ENCODE peak calls at places on chromosomes 7 and 10, in four cellular contexts. One of them, this sample, is unnamed.

GRCh38 chr7:150988230-150989226 is 2.3 kb upstream of the NOS3 start:
- DNase-seq in HCT116: no peak
- DNase-seq in GM12878: no peak
- DNase-seq in K562: peak
- DNase-seq in this sample: peak

GRCh38 chr7:7516662-7517061 is 19.0 kb downstream of the COL28A1 start:
- DNase-seq in HCT116: no peak
- DNase-seq in GM12878: no peak
- DNase-seq in K562: no peak
- DNase-seq in this sample: no peak

GRCh38 chr10:103983367-103983911 is 16.5 kb downstream of the SLK start:
- DNase-seq in HCT116: no peak
- DNase-seq in GM12878: peak
- DNase-seq in K562: no peak
- DNase-seq in this sample: no peak

GRCh38 chr10:48639646-48640045 is 34.8 kb upstream of the ARHGAP22 start:
- DNase-seq in HCT116: no peak
- DNase-seq in GM12878: no peak
- DNase-seq in K562: no peak
- DNase-seq in this sample: no peak

GRCh38 chr10:87691515-87692070 is 31.9 kb downstream of the PAPSS2 start:
- DNase-seq in HCT116: no peak
- DNase-seq in GM12878: no peak
- DNase-seq in K562: peak
- DNase-seq in this sample: no peak

GRCh38 chr7:157690058-157690832 is 353.4 kb downstream of the DNAJB6 start:
- DNase-seq in HCT116: no peak
- DNase-seq in GM12878: no peak
- DNase-seq in K562: no peak
- DNase-seq in this sample: no peak

GRCh38 chr7:12951397-12951801 is 264.0 kb downstream of the ARL4A start:
- DNase-seq in HCT116: peak
- DNase-seq in GM12878: no peak
- DNase-seq in K562: peak
- DNase-seq in this sample: no peak

GRCh38 chr7:78852951-78853350 is 600.5 kb downstream of the MAGI2 start:
- DNase-seq in HCT116: no peak
- DNase-seq in GM12878: no peak
- DNase-seq in K562: no peak
- DNase-seq in this sample: no peak

GRCh38 chr10:131431541-131431940 is 120.0 kb upstream of the TCERG1L start:
- DNase-seq in HCT116: no peak
- DNase-seq in GM12878: no peak
- DNase-seq in K562: no peak
- DNase-seq in this sample: no peak

GRCh38 chr7:157709531-157710251 is 372.9 kb downstream of the DNAJB6 start:
- DNase-seq in HCT116: no peak
- DNase-seq in GM12878: no peak
- DNase-seq in K562: no peak
- DNase-seq in this sample: no peak

GRCh38 chr7:51236470-51237127 is 80.0 kb downstream of the COBL start:
- DNase-seq in HCT116: no peak
- DNase-seq in GM12878: no peak
- DNase-seq in K562: no peak
- DNase-seq in this sample: no peak

GRCh38 chr7:130345106-130345505 is 490 bp downstream of the CPA5 start:
- DNase-seq in HCT116: no peak
- DNase-seq in GM12878: no peak
- DNase-seq in K562: no peak
- DNase-seq in this sample: no peak

GRCh38 chr7:15921576-15921975 is 235.1 kb upstream of the MEOX2 start:
- DNase-seq in HCT116: no peak
- DNase-seq in GM12878: no peak
- DNase-seq in K562: no peak
- DNase-seq in this sample: no peak

GRCh38 chr7:11297226-11297625 is 323.6 kb downstream of the PHF14 start:
- DNase-seq in HCT116: no peak
- DNase-seq in GM12878: no peak
- DNase-seq in K562: no peak
- DNase-seq in this sample: no peak

GRCh38 chr7:126495001-126495400 is 757.7 kb downstream of the GRM8 start:
- DNase-seq in HCT116: no peak
- DNase-seq in GM12878: no peak
- DNase-seq in K562: no peak
- DNase-seq in this sample: no peak

GRCh38 chr10:110138197-110138812 is 69.1 kb upstream of the MXI1 start:
- DNase-seq in HCT116: peak
- DNase-seq in GM12878: no peak
- DNase-seq in K562: peak
- DNase-seq in this sample: no peak

GRCh38 chr10:125786547-125786946 is 10.9 kb upstream of the MMP21 start:
- DNase-seq in HCT116: no peak
- DNase-seq in GM12878: peak
- DNase-seq in K562: no peak
- DNase-seq in this sample: no peak

GRCh38 chr10:65234261-65234660 is 1691.6 kb upstream of the LRRTM3 start:
- DNase-seq in HCT116: no peak
- DNase-seq in GM12878: no peak
- DNase-seq in K562: no peak
- DNase-seq in this sample: no peak

GRCh38 chr10:91536101-91536500 is 96.8 kb downstream of the PPP1R3C start:
- DNase-seq in HCT116: no peak
- DNase-seq in GM12878: no peak
- DNase-seq in K562: no peak
- DNase-seq in this sample: no peak

GRCh38 chr7:16850772-16851466 is 30.9 kb downstream of the AGR3 start:
- DNase-seq in HCT116: no peak
- DNase-seq in GM12878: no peak
- DNase-seq in K562: no peak
- DNase-seq in this sample: no peak

GRCh38 chr7:24249266-24249665 is 34.7 kb upstream of the NPY start:
- DNase-seq in HCT116: no peak
- DNase-seq in GM12878: no peak
- DNase-seq in K562: no peak
- DNase-seq in this sample: no peak

GRCh38 chr7:152459724-152460251 is 24.0 kb upstream of the KMT2C start:
- DNase-seq in HCT116: no peak
- DNase-seq in GM12878: no peak
- DNase-seq in K562: peak
- DNase-seq in this sample: no peak

GRCh38 chr10:22016046-22016705 is 12.6 kb upstream of the DNAJC1 start:
- DNase-seq in HCT116: no peak
- DNase-seq in GM12878: no peak
- DNase-seq in K562: no peak
- DNase-seq in this sample: no peak

GRCh38 chr10:116049158-116049557 is 223.8 kb downstream of the GFRA1 start:
- DNase-seq in HCT116: no peak
- DNase-seq in GM12878: no peak
- DNase-seq in K562: no peak
- DNase-seq in this sample: no peak

DNA sequence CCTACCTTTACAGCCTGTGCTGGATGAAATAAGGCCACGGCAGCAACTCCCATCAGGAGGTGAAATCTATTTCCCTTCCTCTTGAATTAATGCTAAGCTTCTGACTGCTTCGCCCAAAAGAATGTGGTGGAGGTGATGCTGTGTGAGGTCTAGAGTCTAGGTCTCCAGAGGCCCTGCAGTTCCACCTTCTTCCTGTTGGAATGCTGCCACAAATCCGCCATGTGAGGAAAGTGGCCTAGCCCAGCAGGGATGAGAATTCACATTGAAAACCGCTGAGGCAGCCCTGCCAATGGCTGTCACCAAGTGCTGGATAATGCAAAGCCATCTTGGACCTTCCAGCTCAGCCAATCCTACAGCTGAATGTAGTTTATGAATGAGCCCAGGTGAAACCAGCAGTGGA is 28.0 kb downstream of the RHOBTB1 start:
- DNase-seq in HCT116: no peak
- DNase-seq in GM12878: no peak
- DNase-seq in K562: peak
- DNase-seq in this sample: no peak
- TF ChIP-seq CTCF in HCT116: no peak
- TF ChIP-seq CTCF in GM12878: no peak
- TF ChIP-seq CTCF in K562: peak
- TF ChIP-seq CTCF in this sample: peak

GRCh38 chr10:89921422-89921821 is 220.0 kb downstream of the KIF20B start:
- DNase-seq in HCT116: peak
- DNase-seq in GM12878: no peak
- DNase-seq in K562: no peak
- DNase-seq in this sample: no peak
- TF ChIP-seq EGR1 in HCT116: no peak
- TF ChIP-seq EGR1 in GM12878: no peak
- TF ChIP-seq EGR1 in K562: no peak
- TF ChIP-seq EGR1 in this sample: no peak

DNA sequence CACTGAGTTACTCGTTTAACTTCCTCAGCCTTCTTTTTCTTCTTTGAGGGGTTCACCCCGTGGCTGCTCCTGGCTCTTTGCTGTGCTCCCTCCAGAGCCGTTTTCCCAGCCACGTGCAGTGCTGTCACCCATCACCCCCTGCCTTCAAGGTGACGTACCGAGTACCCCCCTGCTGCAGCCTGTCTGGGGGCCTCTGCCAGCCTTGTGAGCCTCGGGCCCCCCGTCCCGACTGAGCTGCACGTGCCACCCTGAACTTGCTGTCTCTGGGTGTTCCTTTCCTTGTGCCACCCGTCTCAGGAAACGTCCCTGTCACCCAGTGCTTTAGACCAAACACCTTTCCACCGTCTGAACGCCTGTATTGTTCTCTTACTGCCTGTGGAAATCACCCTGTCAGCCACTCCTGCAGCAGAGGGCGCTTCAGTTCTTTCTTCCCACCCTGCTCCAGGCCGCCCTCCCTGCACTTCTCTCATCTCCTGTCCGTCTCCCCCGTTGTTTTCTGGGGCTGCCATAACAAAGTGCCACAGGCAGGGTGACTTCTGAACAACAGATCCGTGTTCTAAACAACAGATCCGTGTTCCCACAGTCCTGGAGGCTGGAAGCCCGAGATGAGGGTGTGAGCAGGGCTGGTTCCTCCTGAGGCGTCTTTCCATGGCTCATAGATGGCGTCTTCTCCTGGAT is 44.6 kb downstream of the WDR37 start:
- DNase-seq in HCT116: no peak
- DNase-seq in GM12878: no peak
- DNase-seq in K562: peak
- DNase-seq in this sample: no peak
- TF ChIP-seq CTCF in HCT116: no peak
- TF ChIP-seq CTCF in GM12878: no peak
- TF ChIP-seq CTCF in K562: no peak
- TF ChIP-seq CTCF in this sample: peak

GRCh38 chr10:74634995-74635536 is 191.3 kb upstream of the KAT6B start:
- DNase-seq in HCT116: no peak
- DNase-seq in GM12878: no peak
- DNase-seq in K562: no peak
- DNase-seq in this sample: no peak
- TF ChIP-seq EGR1 in HCT116: no peak
- TF ChIP-seq EGR1 in GM12878: no peak
- TF ChIP-seq EGR1 in K562: no peak
- TF ChIP-seq EGR1 in this sample: no peak

GRCh38 chr7:105876964-105877601 is 684 bp upstream of the ATXN7L1 start:
- DNase-seq in HCT116: peak
- DNase-seq in GM12878: no peak
- DNase-seq in K562: peak
- DNase-seq in this sample: peak
- TF ChIP-seq CTCF in HCT116: no peak
- TF ChIP-seq CTCF in GM12878: no peak
- TF ChIP-seq CTCF in K562: no peak
- TF ChIP-seq CTCF in this sample: no peak

GRCh38 chr10:11007661-11008060 is 10.0 kb upstream of the CELF2 start:
- DNase-seq in HCT116: no peak
- DNase-seq in GM12878: no peak
- DNase-seq in K562: no peak
- DNase-seq in this sample: no peak
- TF ChIP-seq EGR1 in HCT116: no peak
- TF ChIP-seq EGR1 in GM12878: no peak
- TF ChIP-seq EGR1 in K562: no peak
- TF ChIP-seq EGR1 in this sample: no peak

DNA sequence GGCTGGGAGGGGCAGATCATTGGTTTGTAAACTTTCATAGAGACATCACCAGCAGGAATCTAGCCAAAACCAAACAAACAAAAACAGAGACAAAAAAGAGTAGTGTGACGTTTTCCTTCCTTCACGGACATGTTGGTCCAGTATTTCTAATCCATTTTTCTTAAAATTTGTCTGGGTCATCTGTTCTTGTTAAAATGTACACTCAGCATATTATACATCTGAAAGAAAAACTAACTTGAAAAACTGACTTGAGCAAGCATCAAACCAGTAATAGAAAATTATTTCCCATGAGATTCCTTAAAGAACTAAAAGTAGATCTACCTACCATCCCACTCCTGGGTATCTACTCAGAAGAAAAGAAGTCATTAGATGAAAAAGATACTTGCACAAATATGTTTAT is 164.2 kb downstream of the KLF6 start:
- DNase-seq in HCT116: no peak
- DNase-seq in GM12878: no peak
- DNase-seq in K562: no peak
- DNase-seq in this sample: no peak
- TF ChIP-seq CTCF in HCT116: no peak
- TF ChIP-seq CTCF in GM12878: no peak
- TF ChIP-seq CTCF in K562: no peak
- TF ChIP-seq CTCF in this sample: no peak

GRCh38 chr7:112283382-112283910 is 77.0 kb downstream of the ZNF277 start:
- DNase-seq in HCT116: no peak
- DNase-seq in GM12878: no peak
- DNase-seq in K562: no peak
- DNase-seq in this sample: no peak
- TF ChIP-seq EGR1 in HCT116: no peak
- TF ChIP-seq EGR1 in GM12878: no peak
- TF ChIP-seq EGR1 in K562: no peak
- TF ChIP-seq EGR1 in this sample: no peak